ENCODE peak calls at places on chromosomes 13 and 19, in ten cellular contexts. L, C, J, E, U, M, G, S, P and N are unnamed samples.

GRCh38 chr19:38849746-38850230 is at the start of gene HNRNPL:
- DNase-seq in L (peak), C (no peak), J (no peak), E (peak), U (peak), M (no peak), G (no peak), S (no peak), P (no peak), N (peak)

GRCh38 chr13:110304256-110304655 is 2.7 kb downstream of the COL4A1 start:
- DNase-seq in L (no peak), C (no peak), J (peak), E (no peak), U (no peak), M (peak), G (peak), S (peak), P (no peak), N (no peak)

GRCh38 chr19:493391-494170 is 2.7 kb upstream of the MADCAM1 start:
- DNase-seq in L (no peak), C (no peak), J (no peak), E (peak), U (no peak), M (no peak), G (no peak), S (no peak), P (no peak), N (no peak)

GRCh38 chr13:69050696-69051095 is 1056.9 kb upstream of the ATXN8OS start:
- DNase-seq in L (no peak), C (no peak), J (no peak), E (no peak), U (no peak), M (no peak), G (no peak), S (no peak), P (no peak), N (no peak)

GRCh38 chr19:42461700-42462324 is 19.1 kb upstream of the CXCL17 start:
- DNase-seq in L (no peak), C (no peak), J (no peak), E (no peak), U (no peak), M (no peak), G (no peak), S (no peak), P (no peak), N (no peak)

GRCh38 chr19:36163813-36164212 is 11.6 kb upstream of the COX7A1 start:
- DNase-seq in L (no peak), C (no peak), J (no peak), E (no peak), U (no peak), M (no peak), G (no peak), S (no peak), P (no peak), N (no peak)

GRCh38 chr13:86907116-86907515 is 764.1 kb upstream of the SLITRK5 start:
- DNase-seq in L (no peak), C (peak), J (no peak), E (no peak), U (no peak), M (no peak), G (peak), S (no peak), P (no peak), N (no peak)

GRCh38 chr13:22178878-22179277 is 508.0 kb downstream of the FGF9 start:
- DNase-seq in L (no peak), C (no peak), J (no peak), E (no peak), U (no peak), M (no peak), G (no peak), S (no peak), P (no peak), N (no peak)

GRCh38 chr19:18894254-18895037 is 1.5 kb downstream of the CERS1 start:
- DNase-seq in L (no peak), C (peak), J (no peak), E (no peak), U (peak), M (peak), G (peak), S (no peak), P (no peak), N (no peak)

GRCh38 chr19:48508729-48509310 is 2.8 kb downstream of the LMTK3 start:
- DNase-seq in L (no peak), C (no peak), J (no peak), E (no peak), U (no peak), M (no peak), G (no peak), S (no peak), P (no peak), N (no peak)

GRCh38 chr13:27770809-27771208 is 21.5 kb upstream of the GSX1 start:
- DNase-seq in L (no peak), C (no peak), J (no peak), E (no peak), U (peak), M (peak), G (peak), S (no peak), P (no peak), N (no peak)
- TF ChIP-seq CTCF in L (no peak), C (peak), J (no peak), E (no peak), U (peak), M (peak), G (peak), S (peak), P (peak), N (no peak)

GRCh38 chr13:29397265-29397664 is 198.2 kb downstream of the SLC7A1 start:
- DNase-seq in L (no peak), C (no peak), J (no peak), E (no peak), U (no peak), M (no peak), G (no peak), S (no peak), P (no peak), N (no peak)
- TF ChIP-seq CTCF in L (peak), C (peak), J (no peak), E (no peak), U (no peak), M (peak), G (no peak), S (no peak), P (no peak), N (no peak)

GRCh38 chr19:49812997-49813861 is at the start of gene FUZ:
- DNase-seq in L (peak), C (peak), J (peak), E (peak), U (peak), M (peak), G (peak), S (peak), P (peak), N (peak)
- TF ChIP-seq CTCF in L (peak), C (peak), J (no peak), E (no peak), U (no peak), M (no peak), G (peak), S (no peak), P (peak), N (no peak)

GRCh38 chr13:81872581-81872980 is 1531.7 kb upstream of the SPRY2 start:
- DNase-seq in L (no peak), C (peak), J (no peak), E (no peak), U (no peak), M (no peak), G (no peak), S (no peak), P (no peak), N (no peak)
- TF ChIP-seq CTCF in L (peak), C (peak), J (no peak), E (no peak), U (peak), M (no peak), G (no peak), S (no peak), P (no peak), N (no peak)

GRCh38 chr19:29942404-29943261 is 594 bp downstream of the URI1 start:
- DNase-seq in L (peak), C (peak), J (no peak), E (peak), U (peak), M (peak), G (peak), S (peak), P (no peak), N (peak)
- TF ChIP-seq CTCF in L (no peak), C (no peak), J (no peak), E (no peak), U (no peak), M (no peak), G (no peak), S (no peak), P (no peak), N (no peak)

DNA sequence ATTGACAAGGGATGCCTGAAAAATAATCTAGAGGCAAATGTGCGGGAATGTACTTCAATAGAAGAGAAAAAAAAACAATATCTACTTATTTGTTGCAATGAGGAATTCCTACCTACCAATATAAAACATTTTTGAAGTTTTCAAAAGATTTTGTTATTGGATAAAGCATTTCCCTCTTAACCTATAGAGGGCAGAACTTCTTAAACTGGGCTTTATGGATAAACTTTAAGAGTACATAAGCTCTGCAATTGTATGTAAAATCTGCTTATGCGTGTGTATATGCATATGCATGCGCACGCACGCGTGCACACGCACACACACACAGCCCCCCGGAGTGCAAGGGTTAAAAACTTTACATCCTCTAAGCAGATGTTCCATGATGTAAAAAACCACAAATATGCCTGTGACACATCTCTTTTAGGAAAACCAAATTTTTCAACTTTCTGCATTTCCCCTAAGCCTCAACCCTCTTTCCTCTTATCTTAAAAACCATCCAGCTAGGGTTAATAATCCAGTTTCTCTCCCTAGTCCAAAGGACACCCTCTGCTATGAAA is 73.1 kb upstream of the OXGR1 start:
- DNase-seq in L (no peak), C (peak), J (no peak), E (no peak), U (no peak), M (peak), G (peak), S (peak), P (no peak), N (no peak)
- TF ChIP-seq CTCF in L (peak), C (peak), J (no peak), E (no peak), U (no peak), M (peak), G (peak), S (no peak), P (no peak), N (no peak)

GRCh38 chr13:75416327-75417005 is 65.5 kb downstream of the TBC1D4 start:
- DNase-seq in L (no peak), C (no peak), J (no peak), E (no peak), U (no peak), M (no peak), G (no peak), S (no peak), P (no peak), N (no peak)
- TF ChIP-seq CTCF in L (no peak), C (no peak), J (no peak), E (no peak), U (no peak), M (no peak), G (no peak), S (no peak), P (no peak), N (no peak)